ENCODE peak calls at places on chromosomes 6 and 20, in nine cellular contexts. S is epithelial cell of prostate; Z is HT1080; R is KBM-7; I is posterior vena cava; A is GM23338; T is DMS153; D is stimulated activated CD4-positive, alpha-beta T cell treated with anti-CD3 and anti-CD28 coated beads, Interleukin-1b, Interleukin-23, amount 100 ng/mL, for 4 hours; V is heart right ventricle. U is an unnamed sample.
A peak's percentile ranks its signal among the peaks of the same experiment; 100 is the strongest.

GRCh38 chr20:25035924-25036323 is 22.0 kb downstream of the ACSS1 start:
- DNase-seq in S (no peak), Z (no peak), R (peak; percentile 57), I (peak; percentile 17), A (no peak), T (no peak), D (no peak), V (no peak), U (no peak)

GRCh38 chr20:9236408-9236912 is 167.6 kb downstream of the PLCB4 start:
- DNase-seq in S (no peak), Z (no peak), R (no peak), I (no peak), A (no peak), T (no peak), D (no peak), V (no peak), U (no peak)

GRCh38 chr20:58109918-58110635 is 118.4 kb downstream of the ANKRD60 start:
- DNase-seq in S (no peak), Z (no peak), R (no peak), I (no peak), A (no peak), T (no peak), D (no peak), V (no peak), U (no peak)

GRCh38 chr6:36691011-36691410 is 6.6 kb upstream of the RAB44 start:
- DNase-seq in S (no peak), Z (no peak), R (no peak), I (no peak), A (no peak), T (no peak), D (no peak), V (no peak), U (no peak)

GRCh38 chr6:86856937-86857563 is 80.3 kb upstream of the HTR1E start:
- DNase-seq in S (no peak), Z (no peak), R (peak; percentile 25), I (no peak), A (peak; percentile 82), T (no peak), D (no peak), V (no peak), U (peak; percentile 36)

GRCh38 chr6:154882107-154882506 is 113.0 kb upstream of the TIAM2 start:
- DNase-seq in S (peak; percentile 86), Z (peak; percentile 7), R (no peak), I (no peak), A (no peak), T (no peak), D (no peak), V (no peak), U (no peak)

GRCh38 chr6:26284537-26285142 is 80.4 kb upstream of the BTN3A2 start:
- DNase-seq in S (no peak), Z (no peak), R (no peak), I (peak; percentile 91), A (peak; percentile 81), T (peak; percentile 29), D (no peak), V (peak; percentile 49), U (peak; percentile 13)

GRCh38 chr20:34475979-34476736 is 40.1 kb upstream of the DYNLRB1 start:
- DNase-seq in S (no peak), Z (no peak), R (peak; percentile 44), I (peak; percentile 87), A (peak; percentile 60), T (no peak), D (no peak), V (peak; percentile 61), U (no peak)

GRCh38 chr6:112253505-112253841 is 894 bp downstream of the LAMA4 start:
- DNase-seq in S (no peak), Z (peak; percentile 34), R (no peak), I (no peak), A (no peak), T (no peak), D (no peak), V (peak; percentile 23), U (peak; percentile 20)

U was measured in NCI-H774.